ENCODE peak calls at places on chromosome 22, in five cellular contexts. D is body of pancreas, B is left lung, A is mucosa of descending colon, U is left ventricle myocardium inferior. Y is an unnamed sample. For H3K4me1, the result is how much of the 10 kb centered on the place peaks cover.

GRCh38 chr22:47014946-47015345 is 252.5 kb downstream of the TBC1D22A start:
- DNase-seq in D (no peak), B (no peak), A (no peak), U (no peak), Y (no peak)

GRCh38 chr22:20956258-20957117 is 10.6 kb upstream of the AIFM3 start:
- DNase-seq in D (peak), B (no peak), A (peak), U (no peak), Y (no peak)

GRCh38 chr22:34841321-34841901 is 224.5 kb upstream of the ISX start:
- DNase-seq in D (no peak), B (no peak), A (no peak), U (no peak), Y (no peak)

GRCh38 chr22:19503869-19504268 is 20.3 kb downstream of the CLDN5 start:
- DNase-seq in D (no peak), B (no peak), A (no peak), U (no peak), Y (no peak)

GRCh38 chr22:23820748-23821211 is 18.0 kb downstream of the DERL3 start:
- DNase-seq in D (no peak), B (no peak), A (peak), U (no peak), Y (no peak)

GRCh38 chr22:46242023-46242422 is 8.1 kb downstream of the CDPF1 start:
- DNase-seq in D (no peak), B (no peak), A (no peak), U (no peak), Y (no peak)

GRCh38 chr22:46598224-46598623 is 22.0 kb upstream of the GRAMD4 start:
- DNase-seq in D (no peak), B (no peak), A (no peak), U (no peak), Y (no peak)

GRCh38 chr22:28711820-28712777 is 29.5 kb downstream of the CHEK2 start:
- DNase-seq in D (no peak), B (no peak), A (no peak), U (no peak), Y (no peak)

GRCh38 chr22:41690476-41690875 is 1.8 kb upstream of the SNU13 start:
- DNase-seq in D (no peak), B (no peak), A (no peak), U (no peak), Y (no peak)

GRCh38 chr22:42320463-42321416 is 50.3 kb upstream of the TCF20 start:
- DNase-seq in D (no peak), B (no peak), A (peak), U (no peak), Y (no peak)

GRCh38 chr22:24049211-24049610 is 38.1 kb downstream of the CABIN1 start:
- DNase-seq in D (no peak), B (no peak), A (no peak), U (no peak), Y (no peak)

GRCh38 chr22:37848587-37849088 is 581 bp upstream of the EIF3L start:
- DNase-seq in D (no peak), B (no peak), A (peak), U (no peak), Y (no peak)

GRCh38 chr22:29580200-29580810 is 608 bp downstream of the NIPSNAP1 start:
- DNase-seq in D (peak), B (no peak), A (peak), U (no peak), Y (no peak)

GRCh38 chr22:23110190-23110921 is 31.4 kb downstream of the RSPH14 start:
- DNase-seq in D (no peak), B (no peak), A (no peak), U (no peak), Y (no peak)

GRCh38 chr22:30889268-30889995 is 79.1 kb downstream of the MORC2 start:
- DNase-seq in D (no peak), B (peak), A (no peak), U (peak), Y (no peak)

GRCh38 chr22:42978453-42979103 is 36.4 kb downstream of the PACSIN2 start:
- DNase-seq in D (no peak), B (no peak), A (peak), U (no peak), Y (no peak)

GRCh38 chr22:20292108-20292507 is 24.0 kb upstream of the RTN4R start:
- DNase-seq in D (no peak), B (no peak), A (no peak), U (no peak), Y (no peak)

GRCh38 chr22:23970816-23971482 is 3.3 kb downstream of the DDT start:
- DNase-seq in D (no peak), B (no peak), A (no peak), U (no peak), Y (no peak)

GRCh38 chr22:28978158-28978557 is 83.5 kb downstream of the C22orf31 start:
- DNase-seq in D (no peak), B (no peak), A (no peak), U (peak), Y (peak)

GRCh38 chr22:27438271-27438980 is 363.1 kb downstream of the MN1 start:
- DNase-seq in D (peak), B (no peak), A (peak), U (no peak), Y (peak)

GRCh38 chr22:46065733-46066454 is 84.4 kb upstream of the PPARA start:
- DNase-seq in D (no peak), B (no peak), A (no peak), U (no peak), Y (no peak)

GRCh38 chr22:48135641-48136040 is 1373.2 kb downstream of the TBC1D22A start:
- DNase-seq in D (no peak), B (no peak), A (no peak), U (no peak), Y (no peak)

GRCh38 chr22:38694945-38695344 is 5.8 kb downstream of the JOSD1 start:
- DNase-seq in D (no peak), B (no peak), A (no peak), U (no peak), Y (no peak)

GRCh38 chr22:44632823-44633478 is 69.1 kb upstream of the PRR5 start:
- DNase-seq in D (no peak), B (no peak), A (no peak), U (no peak), Y (no peak)

GRCh38 chr22:33803371-33803770 is 116.9 kb downstream of the LARGE1 start:
- DNase-seq in D (no peak), B (no peak), A (no peak), U (no peak), Y (no peak)

GRCh38 chr22:41289681-41290080 is 3.7 kb upstream of the RANGAP1 start:
- DNase-seq in D (no peak), B (no peak), A (no peak), U (no peak), Y (no peak)

GRCh38 chr22:19717691-19718254 is 3.5 kb downstream of the SEPTIN5 start:
- DNase-seq in D (peak), B (peak), A (peak), U (peak), Y (peak)

GRCh38 chr22:19066531-19067271 is 55.5 kb downstream of the DGCR2 start:
- DNase-seq in D (no peak), B (no peak), A (no peak), U (no peak), Y (no peak)

GRCh38 chr22:20639343-20639742 is 131.9 kb downstream of the MED15 start:
- DNase-seq in D (no peak), B (no peak), A (no peak), U (no peak), Y (no peak)

GRCh38 chr22:27045103-27045940 is 387.9 kb downstream of the MIAT start:
- DNase-seq in D (peak), B (no peak), A (no peak), U (no peak), Y (no peak)

GRCh38 chr22:31102441-31103081 is 4.8 kb downstream of the SELENOM start:
- DNase-seq in D (no peak), B (peak), A (peak), U (peak), Y (no peak)

GRCh38 chr22:47633111-47633510 is 870.7 kb downstream of the TBC1D22A start:
- DNase-seq in D (no peak), B (no peak), A (no peak), U (no peak), Y (no peak)

GRCh38 chr22:46394622-46395021 is 59.1 kb downstream of the TRMU start:
- DNase-seq in D (no peak), B (no peak), A (no peak), U (no peak), Y (no peak)

GRCh38 chr22:26718905-26719304 is 61.5 kb downstream of the MIAT start:
- DNase-seq in D (no peak), B (no peak), A (no peak), U (no peak), Y (no peak)

GRCh38 chr22:33932997-33933396 is 12.7 kb upstream of the LARGE1 start:
- DNase-seq in D (no peak), B (no peak), A (no peak), U (no peak), Y (no peak)

GRCh38 chr22:22421392-22421791 is 87.2 kb downstream of the ZNF280B start:
- DNase-seq in D (no peak), B (no peak), A (no peak), U (no peak), Y (no peak)

GRCh38 chr22:31659246-31659645 is 2.8 kb downstream of the PISD start:
- DNase-seq in D (no peak), B (no peak), A (no peak), U (no peak), Y (no peak)

GRCh38 chr22:31451709-31452571 is 37.7 kb downstream of the EIF4ENIF1 start:
- DNase-seq in D (no peak), B (no peak), A (peak), U (no peak), Y (no peak)

GRCh38 chr22:27198518-27199035 is 541.2 kb downstream of the MIAT start:
- DNase-seq in D (no peak), B (no peak), A (no peak), U (no peak), Y (no peak)

DNA sequence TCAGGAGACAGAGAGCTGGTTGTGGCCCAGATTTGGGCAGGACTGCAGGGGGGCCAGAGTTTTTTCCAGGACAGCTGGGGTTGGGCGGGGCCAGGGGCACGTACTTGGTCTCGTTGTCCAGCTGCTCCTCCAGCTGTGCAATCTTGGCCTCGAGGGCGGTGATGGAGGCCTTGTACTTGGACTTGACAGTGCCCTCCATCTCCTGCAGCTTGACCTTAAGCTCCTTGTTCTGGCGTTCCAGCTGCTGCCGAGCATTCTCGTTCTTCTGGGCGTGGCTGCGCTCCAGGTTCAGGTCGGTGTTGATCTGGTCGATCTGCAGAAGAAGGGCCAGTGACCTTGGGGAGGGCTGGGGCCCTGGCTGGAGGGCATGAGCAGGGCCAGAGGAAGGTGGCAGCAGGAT is 32.1 kb downstream of the APOL1 start:
- DNase-seq in D (no peak), B (no peak), A (no peak), U (peak), Y (peak)
- H3K4me1 ChIP-seq in D (under half), B (under half), A (under half), U (under half), Y (under half)

DNA sequence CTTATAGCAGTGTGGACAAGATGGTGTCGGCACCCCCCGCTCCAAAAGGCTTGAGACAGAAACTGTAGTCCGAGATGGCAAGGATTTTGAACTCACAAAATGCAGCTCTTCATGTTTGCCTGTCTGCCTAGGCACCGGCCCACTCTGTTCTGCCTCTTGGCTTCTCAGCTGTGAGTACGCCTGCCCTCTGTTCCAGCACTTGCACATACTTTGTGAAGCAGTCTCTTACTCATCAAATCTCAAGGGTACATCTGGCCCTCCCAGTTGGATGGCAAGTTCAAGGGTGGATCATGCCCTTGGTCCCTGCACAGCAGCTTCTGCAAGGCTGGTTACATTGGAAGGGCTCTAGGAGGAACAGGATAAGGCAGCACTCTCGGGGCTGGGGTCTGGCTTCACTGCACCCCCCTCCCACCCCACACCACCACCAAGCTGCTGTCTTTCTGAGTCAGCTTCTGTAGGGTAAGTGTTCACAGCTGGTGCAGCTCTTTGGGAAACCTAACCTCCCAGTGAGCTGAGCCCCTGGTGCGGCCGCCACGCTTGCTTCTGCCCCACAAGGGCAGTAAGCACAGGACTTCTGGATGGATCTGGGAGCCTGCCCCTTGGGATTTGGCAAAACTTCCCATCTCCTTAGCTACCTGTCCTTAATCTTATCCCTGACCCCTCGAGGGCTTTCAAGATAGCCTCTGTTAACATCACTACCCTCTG is 37.2 kb downstream of the FAM83F start:
- DNase-seq in D (no peak), B (no peak), A (no peak), U (no peak), Y (peak)
- H3K4me1 ChIP-seq in D (under half), B (under half), A (under half), U (under half), Y (under half)

GRCh38 chr22:36149464-36149863 is 11.1 kb downstream of the APOL3 start:
- DNase-seq in D (no peak), B (no peak), A (no peak), U (no peak), Y (no peak)
- H3K4me1 ChIP-seq in D (under half), B (under half), A (under half), U (half or more), Y (under half)

GRCh38 chr22:50505276-50505775 is 2.2 kb downstream of the LMF2 start:
- DNase-seq in D (no peak), B (no peak), A (no peak), U (no peak), Y (no peak)

GRCh38 chr22:50502628-50503474 is 4.7 kb downstream of the LMF2 start:
- DNase-seq in D (no peak), B (no peak), A (no peak), U (no peak), Y (no peak)

GRCh38 chr22:50502096-50502495 is 5.4 kb downstream of the LMF2 start:
- DNase-seq in D (no peak), B (no peak), A (no peak), U (no peak), Y (no peak)

GRCh38 chr22:50504245-50505211 is 3.0 kb downstream of the LMF2 start:
- DNase-seq in D (peak), B (no peak), A (no peak), U (no peak), Y (no peak)

GRCh38 chr22:50503475-50504145 is 3.9 kb downstream of the LMF2 start:
- DNase-seq in D (no peak), B (no peak), A (no peak), U (no peak), Y (no peak)
- H3K4me1 ChIP-seq in D (under half), B (under half), A (under half), U (under half), Y (under half)

Y was measured in testis.